ENCODE peak calls at places on chromosomes 3 and 15, in four cellular contexts. N is naive thymus-derived CD4-positive, alpha-beta T cell; I is psoas muscle; G is CD8-positive, alpha-beta T cell. L is an unnamed sample.

GRCh38 chr3:142976621-142977398 is 13.3 kb upstream of the PAQR9 start:
- DNase-seq in I (peak; percentile 89), N (no peak), G (no peak), L (peak; percentile 90)

GRCh38 chr3:186582541-186582940 is 12.0 kb downstream of the DNAJB11 start:
- DNase-seq in G (no peak), I (no peak), N (no peak), L (no peak)

GRCh38 chr3:12015627-12016026 is 11.4 kb downstream of the SYN2 start:
- DNase-seq in G (no peak), I (no peak), N (no peak), L (no peak)

GRCh38 chr3:194312743-194313281 is 38.3 kb downstream of the CPN2 start:
- DNase-seq in G (no peak), I (peak; percentile 70), N (no peak), L (no peak)

GRCh38 chr15:29917600-29918597 is 95.6 kb upstream of the TJP1 start:
- DNase-seq in N (no peak), I (no peak), G (no peak), L (no peak)

GRCh38 chr15:40364259-40364658 is 6.2 kb downstream of the DISP2 start:
- DNase-seq in N (no peak), G (no peak), I (no peak), L (no peak)

GRCh38 chr15:92617197-92618037 is 38.2 kb downstream of the FAM174B start:
- DNase-seq in N (no peak), G (no peak), I (peak; percentile 76), L (peak; percentile 74)

GRCh38 chr15:51580982-51581381 is 41.6 kb downstream of the DMXL2 start:
- DNase-seq in N (no peak), G (no peak), I (no peak), L (no peak)

GRCh38 chr15:75038948-75039533 is 15.7 kb downstream of the PPCDC start:
- DNase-seq in N (no peak), I (no peak), G (no peak), L (no peak)

GRCh38 chr15:101045835-101046691 is 126.9 kb downstream of the LRRK1 start:
- DNase-seq in N (no peak), G (peak; percentile 13), I (no peak), L (peak; percentile 14)

GRCh38 chr3:159928692-159929091 is 59.9 kb upstream of the IL12A start:
- DNase-seq in N (no peak), G (no peak), I (no peak), L (no peak)

GRCh38 chr3:195587824-195588223 is 4.1 kb upstream of the APOD start:
- DNase-seq in G (no peak), N (no peak), I (no peak), L (no peak)

GRCh38 chr3:60186359-60186758 is 1064.9 kb downstream of the FHIT start:
- DNase-seq in G (no peak), N (no peak), I (no peak), L (no peak)

GRCh38 chr15:56207711-56208110 is 36.0 kb downstream of the RFX7 start:
- DNase-seq in G (no peak), N (no peak), I (no peak), L (no peak)

GRCh38 chr15:56208641-56209155 is 35.0 kb downstream of the RFX7 start:
- DNase-seq in G (no peak), I (no peak), N (no peak), L (no peak)

GRCh38 chr15:56211064-56211463 is 32.6 kb downstream of the RFX7 start:
- DNase-seq in N (no peak), G (no peak), I (no peak), L (no peak)

GRCh38 chr15:56207092-56207491 is 36.6 kb downstream of the RFX7 start:
- DNase-seq in I (no peak), G (no peak), N (no peak), L (no peak)

GRCh38 chr15:56208185-56208584 is 35.5 kb downstream of the RFX7 start:
- DNase-seq in G (no peak), I (no peak), N (no peak), L (no peak)
- H3K4me3 ChIP-seq in G (peak overlapping the region; percentile 3), I (no peak overlapping the region), N (no peak overlapping the region), L (no peak overlapping the region)

GRCh38 chr3:50609071-50609742 is 2.4 kb downstream of the CISH start:
- DNase-seq in I (no peak), G (no peak), N (no peak), L (no peak)
- H3K4me1 ChIP-seq in I (peaks cover 75% of the 10 kb centered on the region), G (peaks cover 66% of the 10 kb centered on the region), N (peaks cover 65% of the 10 kb centered on the region), L (peaks cover 94% of the 10 kb centered on the region)

GRCh38 chr15:58331562-58331902 is 100.3 kb upstream of the LIPC start:
- DNase-seq in N (no peak), I (no peak), G (no peak), L (no peak)

GRCh38 chr15:58331903-58332675 is 99.7 kb upstream of the LIPC start:
- DNase-seq in I (peak; percentile 94), G (peak; percentile 79), N (peak; percentile 46), L (peak; percentile 95)

GRCh38 chr15:58329781-58330467 is 101.9 kb upstream of the LIPC start:
- DNase-seq in G (no peak), I (peak; percentile 47), N (no peak), L (no peak)

GRCh38 chr15:58330468-58330793 is 101.4 kb upstream of the LIPC start:
- DNase-seq in G (no peak), N (no peak), I (peak; percentile 60), L (no peak)

DNA sequence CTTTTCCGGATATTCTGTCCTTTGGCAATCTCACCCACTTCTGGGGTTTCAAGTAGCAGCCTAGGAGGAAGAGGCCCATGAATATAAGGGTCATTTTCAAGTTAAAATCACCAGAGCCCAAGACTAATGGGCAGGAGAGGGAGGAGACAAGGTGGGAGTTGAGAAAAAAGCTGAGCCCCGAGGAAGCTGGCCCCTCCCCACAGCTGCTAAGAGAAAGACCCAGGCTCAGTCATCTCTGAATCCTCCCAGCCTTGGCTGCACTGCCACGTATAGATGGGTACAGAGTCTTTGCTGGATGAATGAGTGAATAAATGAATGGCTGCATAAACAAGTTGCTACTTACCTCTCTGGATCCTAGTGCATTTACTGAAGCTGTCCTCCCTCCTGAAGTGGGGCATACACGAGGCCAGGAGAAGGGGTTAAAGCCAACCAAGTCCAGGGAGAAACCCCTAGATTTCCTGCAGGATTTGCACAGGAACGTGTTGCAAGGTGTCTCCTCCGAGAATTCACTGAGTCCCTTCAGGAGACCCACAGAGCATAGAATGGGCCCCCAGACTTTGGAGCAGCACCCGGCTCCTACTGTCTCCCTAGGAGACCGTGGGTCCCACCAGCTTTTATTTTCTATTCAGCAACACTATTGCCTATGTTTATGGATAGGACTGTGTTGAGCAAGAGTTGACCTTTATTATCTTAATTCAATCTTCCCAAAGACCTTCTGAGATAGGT is 100.8 kb upstream of the LIPC start:
- DNase-seq in I (no peak), G (no peak), N (no peak), L (no peak)
- H3K27ac ChIP-seq in I (peak overlapping the region; percentile 95), G (no peak overlapping the region), N (no peak overlapping the region), L (peak overlapping the region; percentile 88)

GRCh38 chr3:50267280-50267913 is 1.6 kb upstream of the SEMA3B start:
- DNase-seq in N (no peak), I (peak; percentile 72), G (no peak), L (peak; percentile 82)
- H3K4me3 ChIP-seq in N (no peak overlapping the region), I (peak overlapping the region; percentile 72), G (no peak overlapping the region), L (peak overlapping the region; percentile 70)

GRCh38 chr15:35066094-35066493 is 19.0 kb downstream of the NANOGP8 start:
- DNase-seq in N (no peak), I (no peak), G (no peak), L (no peak)

GRCh38 chr15:35058534-35059054 is 26.5 kb downstream of the NANOGP8 start:
- DNase-seq in N (no peak), G (no peak), I (no peak), L (no peak)

GRCh38 chr15:35061171-35062163 is 23.6 kb downstream of the NANOGP8 start:
- DNase-seq in I (no peak), N (no peak), G (no peak), L (no peak)

GRCh38 chr15:35060591-35060990 is 24.5 kb downstream of the NANOGP8 start:
- DNase-seq in N (no peak), G (no peak), I (no peak), L (no peak)

GRCh38 chr15:35062164-35063099 is 22.7 kb downstream of the NANOGP8 start:
- DNase-seq in G (no peak), I (no peak), N (no peak), L (no peak)
- H3K4me1 ChIP-seq in G (no peaks in the 10 kb centered on the region), I (no peaks in the 10 kb centered on the region), N (no peaks in the 10 kb centered on the region), L (no peaks in the 10 kb centered on the region)

L was measured in left ventricle myocardium inferior.